ENCODE peak calls at places on chromosomes 7 and 10, in seven cellular contexts. H is CD8-positive, alpha-beta T cell; T is tibial nerve; E is uterus; Y is heart right ventricle; W is right atrium auricular region; B is spleen. I is an unnamed sample.

GRCh38 chr10:90658791-90659190 is 199.0 kb downstream of the HTR7 start:
- DNase-seq in B (no peak), W (no peak), T (no peak), E (no peak), H (no peak), Y (no peak), I (no peak)

GRCh38 chr7:78124221-78124620 is 325.6 kb downstream of the PHTF2 start:
- DNase-seq in H (no peak), B (no peak), W (no peak), Y (no peak), T (no peak), E (no peak), I (no peak)

GRCh38 chr7:66211429-66211828 is 6.3 kb downstream of the TPST1 start:
- DNase-seq in Y (no peak), H (no peak), E (peak), W (no peak), T (no peak), B (no peak), I (no peak)

GRCh38 chr7:74542558-74543117 is 88.9 kb downstream of the GTF2IRD1 start:
- DNase-seq in B (no peak), E (no peak), Y (peak), W (peak), T (no peak), H (no peak), I (no peak)

GRCh38 chr10:103618575-103619423 is 125.3 kb downstream of the NEURL1 start:
- DNase-seq in H (no peak), B (no peak), W (peak), E (peak), Y (peak), T (peak), I (peak)

GRCh38 chr7:132730126-132730525 is 153.9 kb upstream of the PLXNA4 start:
- DNase-seq in T (no peak), W (no peak), B (no peak), Y (no peak), H (no peak), E (no peak), I (no peak)

GRCh38 chr10:96764345-96764744 is 44.0 kb upstream of the PIK3AP1 start:
- DNase-seq in T (no peak), Y (no peak), B (no peak), W (no peak), E (no peak), H (no peak), I (no peak)

GRCh38 chr10:43904831-43905230 is 256.1 kb upstream of the ZNF32 start:
- DNase-seq in Y (no peak), T (no peak), H (no peak), E (no peak), B (no peak), W (peak), I (no peak)

GRCh38 chr7:26291699-26292538 is at the start of gene SNX10:
- DNase-seq in B (peak), T (no peak), Y (peak), E (peak), W (no peak), H (peak), I (no peak)
- H3K27ac ChIP-seq in B (peak), T (peak), Y (no peak), E (peak), W (no peak), H (peak), I (peak)

GRCh38 chr10:111037868-111038267 is 39.0 kb upstream of the ADRA2A start:
- DNase-seq in H (no peak), T (no peak), B (no peak), Y (no peak), E (no peak), W (no peak), I (no peak)
- TF ChIP-seq CTCF in H (no peak), T (no peak), B (no peak), Y (no peak), E (no peak), W (no peak), I (no peak)

GRCh38 chr10:24618401-24618800 is 105.3 kb downstream of the ARHGAP21 start:
- DNase-seq in W (no peak), H (no peak), E (no peak), T (no peak), Y (no peak), B (no peak), I (no peak)

GRCh38 chr10:24625778-24626177 is 97.9 kb downstream of the ARHGAP21 start:
- DNase-seq in T (no peak), E (no peak), Y (no peak), W (no peak), B (no peak), H (no peak), I (no peak)

GRCh38 chr10:24617771-24618396 is 105.8 kb downstream of the ARHGAP21 start:
- DNase-seq in H (peak), W (no peak), Y (peak), E (peak), B (no peak), T (peak), I (no peak)

GRCh38 chr10:24622781-24623301 is 100.8 kb downstream of the ARHGAP21 start:
- DNase-seq in W (no peak), B (no peak), T (no peak), H (peak), E (no peak), Y (no peak), I (no peak)
- H3K27ac ChIP-seq in W (no peak), B (peak), T (no peak), H (peak), E (no peak), Y (no peak), I (no peak)

DNA sequence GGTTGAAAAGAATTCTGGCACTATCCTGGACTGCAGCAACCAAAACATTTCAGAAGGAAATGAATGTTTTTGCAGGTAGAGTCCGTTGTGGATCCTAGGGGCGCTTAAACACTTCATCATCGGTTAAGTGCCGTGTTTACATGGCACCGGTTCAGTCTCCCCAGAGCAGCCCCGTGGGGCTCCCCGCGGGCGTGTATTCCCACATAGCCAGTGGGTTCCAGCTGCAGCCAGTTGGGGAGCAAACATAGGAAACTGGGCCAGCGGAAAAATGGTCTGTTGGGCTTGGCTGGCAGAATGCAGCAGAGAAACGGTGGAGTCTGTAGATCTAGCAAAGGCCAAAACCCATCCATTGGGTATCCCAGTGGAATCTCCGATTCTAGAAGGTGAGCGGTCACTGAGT is 113.0 kb upstream of the SH2B2 start:
- DNase-seq in W (no peak), E (no peak), B (no peak), H (no peak), T (no peak), Y (no peak), I (no peak)
- TF ChIP-seq CTCF in W (no peak), E (no peak), B (no peak), H (no peak), T (no peak), Y (no peak), I (no peak)

DNA sequence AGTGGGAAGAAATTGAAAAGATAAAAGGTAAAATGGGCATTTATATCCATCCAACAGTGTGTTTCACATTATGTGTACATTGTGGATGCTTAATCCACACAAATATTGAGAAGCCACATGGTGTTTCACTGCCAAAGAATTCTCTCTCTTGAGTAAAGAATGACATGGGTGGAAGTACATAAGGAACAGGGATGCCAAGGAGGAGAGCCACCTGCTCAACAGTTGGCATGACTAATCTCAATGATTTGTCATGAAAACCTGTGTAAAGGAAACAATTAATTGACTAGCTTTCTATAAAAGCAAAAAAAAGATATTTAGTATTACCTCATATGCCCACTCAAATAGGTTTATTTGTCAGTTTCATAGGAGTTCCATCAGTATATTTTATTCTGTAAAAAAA is 43.1 kb downstream of the MAGI2 start:
- DNase-seq in W (no peak), B (no peak), E (no peak), H (no peak), T (no peak), Y (no peak), I (no peak)
- H3K27ac ChIP-seq in W (no peak), B (no peak), E (no peak), H (no peak), T (no peak), Y (no peak), I (no peak)

DNA sequence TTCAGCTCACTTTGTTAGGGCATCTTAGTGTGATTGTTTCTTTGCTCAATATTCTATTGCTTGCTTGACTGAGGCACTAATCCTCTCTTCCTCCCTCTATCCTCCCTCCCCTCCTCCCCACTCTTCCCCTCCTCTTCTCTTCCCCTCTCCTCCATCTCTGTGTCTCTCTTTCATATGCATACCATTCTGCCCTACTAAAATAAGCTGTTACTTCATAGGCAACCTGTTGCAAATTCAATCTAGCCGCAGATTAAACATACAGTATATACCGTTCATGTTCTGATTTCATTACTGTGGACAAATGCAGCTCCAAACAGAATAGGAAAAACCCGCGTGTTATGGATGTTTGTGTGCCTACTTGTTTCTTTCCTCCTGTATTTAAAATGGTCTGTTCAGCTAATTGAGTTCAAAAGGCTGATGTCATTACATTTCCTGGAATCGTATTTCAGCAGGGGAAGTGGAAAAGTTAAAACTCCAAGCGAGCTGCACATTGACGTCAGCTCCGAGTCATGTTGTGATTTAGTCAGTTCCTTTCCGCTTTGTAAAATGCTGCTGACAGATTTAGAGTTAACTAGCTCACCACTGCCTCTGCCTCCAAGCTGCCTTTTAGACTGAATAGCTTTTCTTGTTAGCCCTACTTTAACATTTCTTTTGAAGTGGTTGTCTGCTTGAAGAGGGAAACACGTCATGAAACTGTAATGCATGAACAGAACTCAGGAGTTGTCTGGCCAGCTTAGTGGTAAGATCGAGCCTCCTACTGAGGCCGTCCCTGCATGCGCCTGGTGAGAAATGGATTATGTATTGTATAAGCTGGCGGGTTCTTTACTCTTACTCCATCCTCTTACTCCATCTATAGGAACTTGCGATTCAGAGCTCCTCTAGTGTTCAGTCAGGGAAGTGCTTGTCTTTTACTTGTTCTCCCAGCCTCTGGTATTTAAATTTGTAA is 69.0 kb downstream of the CREM start:
- DNase-seq in H (peak), T (no peak), B (peak), W (peak), Y (peak), E (peak), I (peak)
- TF ChIP-seq CTCF in H (peak), T (peak), B (peak), W (peak), Y (peak), E (peak), I (peak)

DNA sequence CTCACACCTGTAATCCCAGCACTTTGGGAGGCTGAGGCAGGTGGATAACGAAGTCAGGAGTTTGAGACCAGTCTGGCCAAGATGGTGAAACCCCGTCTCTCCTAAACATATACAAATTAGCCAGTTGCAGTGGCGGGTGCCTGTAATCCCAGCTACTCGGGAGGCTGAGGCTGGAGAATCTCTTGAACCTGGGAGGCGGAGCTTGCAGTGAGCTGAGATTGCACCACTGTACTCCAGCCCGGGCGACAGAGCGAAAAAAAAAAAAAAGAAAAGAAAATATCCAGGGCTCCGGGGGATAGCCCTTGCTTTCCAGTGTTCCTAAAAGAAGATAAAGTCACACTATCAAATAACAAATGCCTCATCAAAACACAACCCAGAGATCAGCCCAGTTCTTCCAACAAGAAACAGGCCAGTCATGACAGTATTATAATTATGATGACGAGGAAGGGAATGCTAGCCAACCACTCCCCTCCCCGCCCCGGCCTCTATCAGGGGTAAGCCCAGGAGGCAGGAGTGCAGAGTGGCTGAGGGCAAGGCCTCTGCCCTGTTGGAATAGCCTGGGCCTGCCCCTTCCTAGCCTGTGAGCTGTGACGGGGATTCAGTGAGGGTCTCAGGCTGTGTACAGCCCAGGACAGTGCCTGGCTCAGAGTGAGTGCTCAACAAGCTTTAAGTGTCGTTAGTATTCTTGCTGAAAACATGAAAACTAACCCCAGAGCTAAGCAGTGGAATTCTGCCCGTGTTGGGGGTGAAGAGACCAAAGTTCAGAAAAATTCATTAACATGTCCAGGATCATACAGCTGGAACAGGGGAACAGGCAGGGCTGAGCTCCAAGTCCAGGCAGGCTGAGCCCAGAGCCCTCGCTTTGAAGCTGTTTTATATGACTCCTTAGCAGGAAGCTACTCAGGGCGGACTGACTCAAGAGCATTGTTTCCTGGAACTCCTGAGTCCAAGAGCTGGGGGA is 54.3 kb downstream of the FAM241B start:
- DNase-seq in H (no peak), W (peak), Y (peak), E (peak), B (no peak), T (no peak), I (no peak)
- H3K27ac ChIP-seq in H (no peak), W (peak), Y (no peak), E (peak), B (no peak), T (peak), I (no peak)